ENCODE peak calls at places on chromosome 1, in nine cellular contexts. K is psoas muscle, Q is GM12878, W is neuronal stem cell, S is colonic mucosa, C is left ventricle myocardium inferior, G is neural progenitor cell, F is right cardiac atrium, Z is uterus. P is an unnamed sample. For H3K4me1 and H3K9me3, the result is how much of the 10 kb centered on the place peaks cover.

GRCh38 chr1:226002667-226003501 is 3.7 kb upstream of the SDE2 start:
- DNase-seq in K (peak), Q (no peak), W (peak), S (peak), C (peak), G (peak), F (peak), Z (peak), P (no peak)

GRCh38 chr1:162391790-162392563 is 10.4 kb downstream of the C1orf226 start:
- DNase-seq in K (no peak), Q (no peak), W (peak), S (no peak), C (no peak), G (peak), F (no peak), Z (no peak), P (no peak)

GRCh38 chr1:119286587-119287181 is 81.9 kb upstream of the HAO2 start:
- DNase-seq in K (no peak), Q (no peak), W (peak), S (peak), C (no peak), G (peak), F (no peak), Z (no peak), P (no peak)

GRCh38 chr1:85577421-85578320 is 2.9 kb upstream of the CCN1 start:
- DNase-seq in K (peak), Q (no peak), W (no peak), S (no peak), C (peak), G (peak), F (peak), Z (peak), P (no peak)

GRCh38 chr1:159921700-159922498 is 3.4 kb downstream of the TAGLN2 start:
- DNase-seq in K (no peak), Q (no peak), W (no peak), S (no peak), C (no peak), G (no peak), F (peak), Z (peak), P (no peak)

GRCh38 chr1:151314137-151314875 is 12.9 kb downstream of the PI4KB start:
- DNase-seq in K (peak), Q (no peak), W (no peak), S (peak), C (peak), G (no peak), F (peak), Z (peak), P (no peak)

GRCh38 chr1:83889707-83890106 is 109.2 kb downstream of the TTLL7 start:
- DNase-seq in K (no peak), Q (no peak), W (no peak), S (no peak), C (no peak), G (peak), F (no peak), Z (no peak), P (no peak)

GRCh38 chr1:66296901-66297300 is 237.1 kb upstream of the SGIP1 start:
- DNase-seq in K (no peak), Q (no peak), W (no peak), S (no peak), C (no peak), G (no peak), F (no peak), Z (no peak), P (no peak)

GRCh38 chr1:204439976-204440375 is 28.4 kb upstream of the PPP1R15B start:
- DNase-seq in K (no peak), Q (no peak), W (no peak), S (no peak), C (no peak), G (no peak), F (peak), Z (no peak), P (no peak)
- H3K4me1 ChIP-seq in K (half or more), Q (under half), W (under half), S (under half), C (half or more), G (under half), F (under half), Z (under half), P (under half)

GRCh38 chr1:18404460-18404859 is 76.3 kb upstream of the KLHDC7A start:
- DNase-seq in K (no peak), Q (no peak), W (no peak), S (no peak), C (no peak), G (no peak), F (no peak), Z (no peak), P (no peak)

GRCh38 chr1:18408656-18409370 is 71.9 kb upstream of the KLHDC7A start:
- DNase-seq in K (no peak), Q (no peak), W (no peak), S (no peak), C (no peak), G (no peak), F (no peak), Z (no peak), P (no peak)

GRCh38 chr1:18409609-18410237 is 71.0 kb upstream of the KLHDC7A start:
- DNase-seq in K (no peak), Q (no peak), W (no peak), S (no peak), C (no peak), G (no peak), F (no peak), Z (no peak), P (no peak)

GRCh38 chr1:18410407-18410806 is 70.3 kb upstream of the KLHDC7A start:
- DNase-seq in K (no peak), Q (no peak), W (no peak), S (no peak), C (no peak), G (peak), F (no peak), Z (no peak), P (no peak)

GRCh38 chr1:18407166-18408045 is 73.3 kb upstream of the KLHDC7A start:
- DNase-seq in K (no peak), Q (no peak), W (no peak), S (no peak), C (no peak), G (no peak), F (no peak), Z (no peak), P (no peak)
- H3K9me3 ChIP-seq in K (under half), Q (under half), W (under half), S (under half), C (under half), G (under half), F (under half), Z (under half), P (under half)

DNA sequence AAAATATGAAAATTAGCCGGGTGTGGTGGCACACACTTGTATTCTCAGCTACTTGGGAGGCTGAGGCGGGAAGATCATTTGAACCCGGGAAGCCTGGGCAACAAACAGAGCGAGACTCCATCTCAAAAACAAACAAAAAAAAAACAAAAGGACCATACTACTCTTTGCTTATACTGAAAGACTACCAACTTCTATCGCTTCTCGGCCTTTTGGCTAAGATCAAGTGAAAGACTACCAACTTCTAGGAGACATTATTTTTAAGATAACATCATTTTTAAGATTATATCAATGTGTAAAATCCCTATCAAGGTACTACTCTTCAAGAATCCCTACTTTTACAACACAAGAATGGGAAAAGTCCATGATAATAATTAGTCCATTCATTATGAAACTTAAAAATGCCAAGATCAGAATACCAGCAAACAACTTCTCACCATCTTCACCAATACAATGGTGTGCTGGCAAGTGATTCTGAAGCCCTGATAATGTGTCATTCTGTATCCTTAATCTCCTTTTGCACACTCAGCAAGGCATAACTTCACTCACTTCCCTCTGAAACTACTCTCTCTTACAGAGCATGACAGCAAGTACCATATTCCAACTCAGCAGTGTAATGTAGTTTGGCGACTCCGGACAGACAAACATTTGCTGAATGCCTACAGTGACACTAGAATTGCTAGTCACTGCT is 1.7 kb downstream of the PTP4A2 start:
- DNase-seq in K (no peak), Q (no peak), W (no peak), S (no peak), C (no peak), G (no peak), F (no peak), Z (no peak), P (no peak)
- H3K4me1 ChIP-seq in K (under half), Q (under half), W (under half), S (under half), C (half or more), G (under half), F (under half), Z (under half), P (half or more)

GRCh38 chr1:246988316-246988715 is 19.5 kb downstream of the ZNF695 start:
- DNase-seq in K (no peak), Q (no peak), W (no peak), S (no peak), C (no peak), G (no peak), F (no peak), Z (no peak), P (no peak)

GRCh38 chr1:246989901-246990300 is 18.0 kb downstream of the ZNF695 start:
- DNase-seq in K (no peak), Q (no peak), W (no peak), S (no peak), C (no peak), G (no peak), F (no peak), Z (no peak), P (no peak)

GRCh38 chr1:246987083-246987690 is 20.7 kb downstream of the ZNF695 start:
- DNase-seq in K (no peak), Q (no peak), W (no peak), S (no peak), C (no peak), G (no peak), F (no peak), Z (no peak), P (no peak)
- H3K9me3 ChIP-seq in K (half or more), Q (under half), W (half or more), S (under half), C (half or more), G (half or more), F (under half), Z (under half), P (under half)

DNA sequence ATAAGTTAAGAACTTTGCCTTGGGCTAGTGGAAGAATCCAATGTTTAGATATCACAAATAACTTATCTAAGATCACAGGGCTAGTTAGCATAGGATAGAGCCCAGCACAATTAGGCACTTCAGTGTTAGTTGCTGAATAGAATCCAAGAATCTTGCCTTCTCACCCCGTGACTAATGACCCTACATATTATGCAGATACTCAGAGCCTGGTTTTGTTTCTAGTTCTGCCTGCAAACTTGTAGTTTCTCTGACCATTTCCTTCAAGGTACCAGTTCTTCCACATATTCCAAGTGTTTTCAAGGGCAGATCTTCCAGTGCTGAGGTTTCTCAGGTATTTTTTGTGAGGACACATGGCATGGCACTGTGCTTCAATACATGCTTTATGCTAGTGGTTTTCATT is 239.3 kb downstream of the KCNK2 start:
- DNase-seq in K (no peak), Q (no peak), W (no peak), S (no peak), C (no peak), G (no peak), F (no peak), Z (no peak), P (no peak)
- H3K4me1 ChIP-seq in K (under half), Q (under half), W (under half), S (under half), C (under half), G (under half), F (under half), Z (under half), P (under half)

GRCh38 chr1:28269529-28269928 is 10.2 kb downstream of the SESN2 start:
- DNase-seq in K (no peak), Q (no peak), W (no peak), S (no peak), C (no peak), G (no peak), F (no peak), Z (no peak), P (no peak)

GRCh38 chr1:28266920-28267322 is 7.6 kb downstream of the SESN2 start:
- DNase-seq in K (no peak), Q (no peak), W (no peak), S (no peak), C (no peak), G (no peak), F (peak), Z (no peak), P (no peak)

GRCh38 chr1:28273216-28273860 is 14.0 kb downstream of the SESN2 start:
- DNase-seq in K (no peak), Q (no peak), W (no peak), S (no peak), C (no peak), G (no peak), F (no peak), Z (no peak), P (no peak)

GRCh38 chr1:28267633-28268032 is 8.3 kb downstream of the SESN2 start:
- DNase-seq in K (no peak), Q (no peak), W (no peak), S (no peak), C (no peak), G (no peak), F (no peak), Z (no peak), P (no peak)

DNA sequence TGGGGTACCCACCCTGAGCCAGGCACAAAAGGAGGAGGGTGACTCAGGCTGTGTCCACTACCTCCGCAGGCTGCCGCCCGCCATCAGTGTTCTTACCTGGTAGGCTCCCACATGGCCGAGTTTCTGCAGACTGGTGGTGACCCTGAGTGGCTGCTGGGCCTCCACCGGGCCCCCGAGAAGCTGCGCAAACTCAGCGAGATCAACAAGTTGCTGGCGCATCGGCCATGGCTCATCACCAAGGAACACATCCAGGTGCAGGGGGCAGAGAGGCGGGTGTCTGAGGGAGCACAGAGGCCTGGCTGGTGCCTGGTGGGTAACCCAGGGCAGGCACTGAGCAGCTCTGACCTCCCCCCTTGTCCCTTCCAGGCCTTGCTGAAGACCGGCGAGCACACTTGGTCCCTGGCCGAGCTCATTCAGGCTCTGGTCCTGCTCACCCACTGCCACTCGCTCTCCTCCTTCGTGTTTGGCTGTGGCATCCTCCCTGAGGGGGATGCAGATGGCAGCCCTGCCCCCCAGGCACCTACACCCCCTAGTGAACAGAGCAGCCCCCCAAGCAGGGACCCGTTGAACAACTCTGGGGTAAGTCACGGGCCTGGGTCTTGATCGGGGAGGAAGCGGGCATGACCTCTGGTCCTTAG is 13.0 kb downstream of the SESN2 start:
- DNase-seq in K (no peak), Q (no peak), W (no peak), S (no peak), C (no peak), G (no peak), F (no peak), Z (no peak), P (no peak)
- H3K9me3 ChIP-seq in K (under half), Q (under half), W (under half), S (under half), C (under half), G (under half), F (under half), Z (under half), P (under half)